ENCODE peak calls at places on chromosomes 5 and 9, in five cellular contexts. V is A549, H is K562, R is HepG2, X is GM12878. U is an unnamed sample.

GRCh38 chr5:81140942-81141341 is 92.2 kb upstream of the CKMT2 start:
- DNase-seq in V (no peak), R (no peak), H (no peak), X (no peak), U (peak; percentile 48)

GRCh38 chr5:135714126-135714894 is 120.2 kb upstream of the SLC25A48 start:
- DNase-seq in V (no peak), X (no peak), H (no peak), R (no peak), U (no peak)

GRCh38 chr9:70936536-70936935 is 184.9 kb downstream of the TRPM3 start:
- DNase-seq in H (no peak), V (no peak), R (no peak), X (no peak), U (no peak)

GRCh38 chr5:123209163-123210013 is 120.3 kb downstream of the PRDM6 start:
- DNase-seq in R (peak; percentile 3), V (peak; percentile 84), X (no peak), H (peak; percentile 40), U (no peak)

GRCh38 chr5:159038907-159039306 is 60.8 kb downstream of the EBF1 start:
- DNase-seq in X (no peak), R (no peak), V (no peak), H (no peak), U (no peak)

GRCh38 chr9:14153310-14153720 is 160.6 kb downstream of the NFIB start:
- DNase-seq in H (no peak), V (no peak), R (no peak), X (no peak), U (no peak)

GRCh38 chr9:5820425-5820824 is 12.5 kb downstream of the ERMP1 start:
- DNase-seq in X (no peak), H (no peak), R (no peak), V (no peak), U (no peak)

GRCh38 chr9:20511680-20512079 is 110.6 kb downstream of the MLLT3 start:
- DNase-seq in R (no peak), X (no peak), H (no peak), V (peak; percentile 26), U (no peak)

GRCh38 chr5:126514159-126515141 is 80.6 kb downstream of the ALDH7A1 start:
- DNase-seq in V (no peak), X (no peak), R (no peak), H (peak; percentile 86), U (no peak)

GRCh38 chr5:149675467-149676201 is 54.5 kb upstream of the PPARGC1B start:
- DNase-seq in V (no peak), R (no peak), X (no peak), H (no peak), U (no peak)

GRCh38 chr5:181088289-181088688 is 42.7 kb downstream of the OR2V1 start:
- DNase-seq in X (no peak), V (peak; percentile 58), H (peak; percentile 76), R (no peak), U (no peak)

GRCh38 chr5:151895660-151896040 is 29.0 kb downstream of the GLRA1 start:
- DNase-seq in R (no peak), H (no peak), X (no peak), V (no peak), U (no peak)

GRCh38 chr5:131466171-131466766 is 168.8 kb downstream of the RAPGEF6 start:
- DNase-seq in X (no peak), R (no peak), V (peak; percentile 12), H (no peak), U (no peak)

GRCh38 chr5:81151546-81151945 is 81.6 kb upstream of the CKMT2 start:
- DNase-seq in R (no peak), V (no peak), H (no peak), X (no peak), U (no peak)

GRCh38 chr9:83066771-83067170 is 3.8 kb upstream of the RASEF start:
- DNase-seq in V (peak; percentile 40), R (no peak), X (no peak), H (no peak), U (no peak)

GRCh38 chr5:31530541-31531265 is 1.2 kb downstream of the DROSHA start:
- DNase-seq in H (peak; percentile 25), V (no peak), R (peak; percentile 4), X (no peak), U (no peak)

GRCh38 chr9:99822596-99823391 is 1.1 kb downstream of the NR4A3 start:
- DNase-seq in R (peak; percentile 9), V (peak; percentile 62), H (no peak), X (no peak), U (peak; percentile 68)

GRCh38 chr9:20621553-20622329 is 558 bp downstream of the MLLT3 start:
- DNase-seq in X (no peak), H (no peak), R (peak; percentile 20), V (peak; percentile 86), U (peak; percentile 84)

GRCh38 chr5:119420173-119420572 is 32.1 kb upstream of the HSD17B4 start:
- DNase-seq in V (no peak), R (no peak), H (no peak), X (no peak), U (no peak)

GRCh38 chr9:109166771-109167601 is at the start of gene FRRS1L:
- DNase-seq in R (no peak), H (no peak), V (no peak), X (no peak), U (peak; percentile 91)

GRCh38 chr5:132489871-132490483 is 596 bp downstream of the IRF1 start:
- DNase-seq in H (peak; percentile 86), R (no peak), V (peak; percentile 25), X (no peak), U (peak; percentile 87)

GRCh38 chr5:68027519-68027918 is 188.0 kb upstream of the PIK3R1 start:
- DNase-seq in H (no peak), X (no peak), R (no peak), V (no peak), U (no peak)

GRCh38 chr9:134356496-134357470 is 30.5 kb downstream of the RXRA start:
- DNase-seq in R (no peak), X (no peak), V (no peak), H (peak; percentile 87), U (peak; percentile 73)

GRCh38 chr9:94799578-94800264 is 73.2 kb downstream of the AOPEP start:
- DNase-seq in X (no peak), H (no peak), V (peak; percentile 71), R (no peak), U (no peak)

GRCh38 chr5:11909471-11909870 is 5.2 kb upstream of the CTNND2 start:
- DNase-seq in V (no peak), X (no peak), R (no peak), H (no peak), U (no peak)

GRCh38 chr9:110744753-110745522 is 76.3 kb downstream of the MUSK start:
- DNase-seq in V (peak; percentile 89), H (no peak), R (no peak), X (no peak), U (no peak)

GRCh38 chr9:109118802-109119438 is 827 bp downstream of the TMEM245 start:
- DNase-seq in R (peak; percentile 16), V (no peak), X (no peak), H (no peak), U (no peak)

GRCh38 chr5:115389799-115390382 is 93.4 kb upstream of the CCDC112 start:
- DNase-seq in R (no peak), V (peak; percentile 21), H (no peak), X (no peak), U (no peak)

GRCh38 chr5:154829589-154830218 is 20.7 kb downstream of the FAXDC2 start:
- DNase-seq in X (no peak), H (no peak), R (no peak), V (peak; percentile 50), U (no peak)

DNA sequence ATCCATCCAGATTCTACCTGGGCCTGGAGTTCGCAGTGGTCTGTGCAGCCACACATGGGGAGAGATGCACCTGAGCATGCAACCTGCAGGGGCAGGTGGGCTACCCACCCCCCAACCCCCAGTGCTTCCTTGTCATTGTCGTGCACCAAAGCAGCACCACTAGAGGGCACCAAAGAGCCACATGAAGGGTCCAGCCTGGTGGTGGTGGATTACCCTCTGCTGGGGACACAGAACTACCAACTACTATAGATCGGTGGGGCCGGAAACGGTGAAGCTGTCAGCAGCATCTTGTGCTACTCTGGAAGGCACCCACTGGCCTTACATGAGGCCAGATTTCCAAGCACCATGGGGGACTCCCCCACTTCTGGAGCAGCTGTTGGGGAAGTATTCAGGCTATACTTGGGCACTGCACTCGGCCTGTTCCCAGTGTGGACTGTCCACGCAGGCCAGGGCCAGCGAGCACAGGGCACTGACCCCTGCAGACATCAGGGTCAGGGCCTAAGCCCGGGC is 60.2 kb upstream of the TBC1D2 start:
- DNase-seq in V (peak; percentile 80), X (peak; percentile 26), H (peak; percentile 92), R (peak; percentile 80), U (peak; percentile 89)
- TF ChIP-seq SMC3 in V (peak; percentile 94), X (peak; percentile 84), H (peak; percentile 98), R (peak; percentile 81), U (peak; percentile 92)

GRCh38 chr5:40904994-40905306 is 4.3 kb upstream of the C7 start:
- DNase-seq in V (no peak), H (no peak), X (no peak), R (no peak), U (peak; percentile 15)

GRCh38 chr5:40909233-40909632 is at the start of gene C7:
- DNase-seq in R (peak; percentile 3), V (no peak), X (no peak), H (no peak), U (peak; percentile 49)

GRCh38 chr5:40906351-40906751 is 2.9 kb upstream of the C7 start:
- DNase-seq in X (no peak), R (peak; percentile 9), H (no peak), V (no peak), U (no peak)

GRCh38 chr5:40909723-40910122 is 426 bp downstream of the C7 start:
- DNase-seq in R (peak; percentile 64), H (no peak), V (no peak), X (no peak), U (no peak)

GRCh38 chr5:40904205-40904993 is 4.9 kb upstream of the C7 start:
- DNase-seq in R (peak; percentile 71), H (peak; percentile 56), X (peak; percentile 15), V (peak; percentile 71), U (peak; percentile 67)
- TF ChIP-seq REST in R (no peak), H (no peak), X (no peak), V (no peak), U (no peak)

GRCh38 chr5:141519605-141520288 is 30.9 kb downstream of the PCDHGC5 start:
- DNase-seq in R (no peak), H (no peak), X (no peak), V (no peak), U (no peak)
- TF ChIP-seq SMC3 in R (no peak), H (no peak), X (no peak), V (no peak), U (no peak)

GRCh38 chr9:92963831-92964606 is 16.7 kb downstream of the FGD3 start:
- DNase-seq in X (peak; percentile 80), H (no peak), R (peak; percentile 39), V (no peak), U (no peak)
- TF ChIP-seq REST in X (no peak), H (no peak), R (no peak), V (no peak), U (no peak)